ENCODE peak calls at places on chromosome 16, in nine cellular contexts. One of them, this sample, is unnamed.

GRCh38 chr16:74637742-74638453 is 28.8 kb downstream of the RFWD3 start:
- DNase-seq in AG04450: no peak
- DNase-seq in AG09319: no peak
- DNase-seq in cardiac fibroblast: no peak
- DNase-seq in ovary: no peak
- DNase-seq in left ventricle myocardium inferior: no peak
- DNase-seq in foreskin fibroblast: no peak
- DNase-seq in A549: no peak
- DNase-seq in fibroblast of pulmonary artery: no peak
- DNase-seq in this sample: no peak

GRCh38 chr16:20415541-20415940 is 6.2 kb downstream of the ACSM5 start:
- DNase-seq in AG04450: no peak
- DNase-seq in AG09319: no peak
- DNase-seq in cardiac fibroblast: peak; percentile 12
- DNase-seq in ovary: no peak
- DNase-seq in left ventricle myocardium inferior: no peak
- DNase-seq in foreskin fibroblast: peak; percentile 2
- DNase-seq in A549: no peak
- DNase-seq in fibroblast of pulmonary artery: no peak
- DNase-seq in this sample: no peak

GRCh38 chr16:19967561-19967960 is 82.9 kb upstream of the GPRC5B start:
- DNase-seq in AG04450: no peak
- DNase-seq in AG09319: no peak
- DNase-seq in cardiac fibroblast: no peak
- DNase-seq in ovary: no peak
- DNase-seq in left ventricle myocardium inferior: no peak
- DNase-seq in foreskin fibroblast: no peak
- DNase-seq in A549: no peak
- DNase-seq in fibroblast of pulmonary artery: no peak
- DNase-seq in this sample: no peak

GRCh38 chr16:28210979-28211505 is 723 bp downstream of the XPO6 start:
- DNase-seq in AG04450: no peak
- DNase-seq in AG09319: no peak
- DNase-seq in cardiac fibroblast: peak; percentile 64
- DNase-seq in ovary: peak; percentile 69
- DNase-seq in left ventricle myocardium inferior: peak; percentile 68
- DNase-seq in foreskin fibroblast: peak; percentile 85
- DNase-seq in A549: peak; percentile 58
- DNase-seq in fibroblast of pulmonary artery: peak; percentile 61
- DNase-seq in this sample: peak; percentile 37

GRCh38 chr16:81652798-81653505 is 126.1 kb upstream of the PLCG2 start:
- DNase-seq in AG04450: no peak
- DNase-seq in AG09319: no peak
- DNase-seq in cardiac fibroblast: no peak
- DNase-seq in ovary: no peak
- DNase-seq in left ventricle myocardium inferior: no peak
- DNase-seq in foreskin fibroblast: no peak
- DNase-seq in A549: no peak
- DNase-seq in fibroblast of pulmonary artery: no peak
- DNase-seq in this sample: no peak

GRCh38 chr16:89132194-89133005 is 38.7 kb downstream of the ACSF3 start:
- DNase-seq in AG04450: no peak
- DNase-seq in AG09319: no peak
- DNase-seq in cardiac fibroblast: no peak
- DNase-seq in ovary: peak; percentile 9
- DNase-seq in left ventricle myocardium inferior: peak; percentile 4
- DNase-seq in foreskin fibroblast: no peak
- DNase-seq in A549: no peak
- DNase-seq in fibroblast of pulmonary artery: no peak
- DNase-seq in this sample: no peak

GRCh38 chr16:72753883-72754282 is 294.0 kb downstream of the ZFHX3 start:
- DNase-seq in AG04450: no peak
- DNase-seq in AG09319: no peak
- DNase-seq in cardiac fibroblast: no peak
- DNase-seq in ovary: no peak
- DNase-seq in left ventricle myocardium inferior: no peak
- DNase-seq in foreskin fibroblast: no peak
- DNase-seq in A549: no peak
- DNase-seq in fibroblast of pulmonary artery: no peak
- DNase-seq in this sample: no peak

GRCh38 chr16:82043680-82044584 is 8.9 kb downstream of the HSD17B2 start:
- DNase-seq in AG04450: peak; percentile 45
- DNase-seq in AG09319: peak; percentile 93
- DNase-seq in cardiac fibroblast: peak; percentile 7
- DNase-seq in ovary: no peak
- DNase-seq in left ventricle myocardium inferior: no peak
- DNase-seq in foreskin fibroblast: peak; percentile 74
- DNase-seq in A549: no peak
- DNase-seq in fibroblast of pulmonary artery: no peak
- DNase-seq in this sample: peak; percentile 63

GRCh38 chr16:66035096-66035495 is 331.4 kb upstream of the CDH5 start:
- DNase-seq in AG04450: no peak
- DNase-seq in AG09319: no peak
- DNase-seq in cardiac fibroblast: no peak
- DNase-seq in ovary: no peak
- DNase-seq in left ventricle myocardium inferior: no peak
- DNase-seq in foreskin fibroblast: no peak
- DNase-seq in A549: no peak
- DNase-seq in fibroblast of pulmonary artery: no peak
- DNase-seq in this sample: no peak

GRCh38 chr16:1863681-1864460 is 8.1 kb downstream of the MEIOB start:
- DNase-seq in AG04450: no peak
- DNase-seq in AG09319: peak; percentile 7
- DNase-seq in cardiac fibroblast: peak; percentile 68
- DNase-seq in ovary: no peak
- DNase-seq in left ventricle myocardium inferior: no peak
- DNase-seq in foreskin fibroblast: no peak
- DNase-seq in A549: peak; percentile 44
- DNase-seq in fibroblast of pulmonary artery: peak; percentile 66
- DNase-seq in this sample: peak; percentile 7

GRCh38 chr16:65510850-65511249 is 389.0 kb upstream of the CDH11 start:
- DNase-seq in AG04450: no peak
- DNase-seq in AG09319: no peak
- DNase-seq in cardiac fibroblast: peak; percentile 70
- DNase-seq in ovary: no peak
- DNase-seq in left ventricle myocardium inferior: no peak
- DNase-seq in foreskin fibroblast: no peak
- DNase-seq in A549: no peak
- DNase-seq in fibroblast of pulmonary artery: peak; percentile 78
- DNase-seq in this sample: no peak

GRCh38 chr16:23283571-23283970 is 18.5 kb upstream of the SCNN1B start:
- DNase-seq in AG04450: no peak
- DNase-seq in AG09319: no peak
- DNase-seq in cardiac fibroblast: no peak
- DNase-seq in ovary: no peak
- DNase-seq in left ventricle myocardium inferior: no peak
- DNase-seq in foreskin fibroblast: peak; percentile 17
- DNase-seq in A549: no peak
- DNase-seq in fibroblast of pulmonary artery: no peak
- DNase-seq in this sample: no peak

GRCh38 chr16:67415872-67416793 is at the start of gene ZDHHC1:
- DNase-seq in AG04450: no peak
- DNase-seq in AG09319: no peak
- DNase-seq in cardiac fibroblast: peak; percentile 74
- DNase-seq in ovary: peak; percentile 81
- DNase-seq in left ventricle myocardium inferior: peak; percentile 76
- DNase-seq in foreskin fibroblast: peak; percentile 67
- DNase-seq in A549: peak; percentile 78
- DNase-seq in fibroblast of pulmonary artery: peak; percentile 66
- DNase-seq in this sample: no peak
- TF ChIP-seq CTCF in AG04450: peak; percentile 38
- TF ChIP-seq CTCF in AG09319: peak; percentile 30
- TF ChIP-seq CTCF in cardiac fibroblast: no peak
- TF ChIP-seq CTCF in ovary: peak; percentile 26
- TF ChIP-seq CTCF in left ventricle myocardium inferior: peak; percentile 69
- TF ChIP-seq CTCF in foreskin fibroblast: peak; percentile 43
- TF ChIP-seq CTCF in A549: peak; percentile 70
- TF ChIP-seq CTCF in fibroblast of pulmonary artery: no peak
- TF ChIP-seq CTCF in this sample: peak; percentile 24

DNA sequence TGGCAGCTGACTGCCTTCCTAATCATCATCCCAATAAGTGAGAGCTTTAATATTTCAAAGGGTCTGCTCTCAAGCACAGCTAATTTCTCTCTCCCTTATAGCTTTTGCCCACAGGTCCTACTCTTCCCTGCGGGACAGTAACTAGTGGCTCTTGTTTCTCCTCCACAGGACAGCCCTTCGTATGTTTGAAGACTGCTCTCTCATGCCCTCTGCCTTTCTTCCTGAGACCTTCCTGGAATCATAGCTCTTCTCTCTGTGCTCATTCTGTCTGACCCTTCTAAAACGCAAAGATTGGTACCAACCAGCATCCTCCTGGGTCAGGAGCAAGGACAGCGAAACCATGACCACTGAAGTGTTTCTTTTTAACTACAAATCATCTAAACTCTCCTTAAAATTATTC is 168.9 kb downstream of the GRIN2A start:
- DNase-seq in AG04450: no peak
- DNase-seq in AG09319: no peak
- DNase-seq in cardiac fibroblast: no peak
- DNase-seq in ovary: no peak
- DNase-seq in left ventricle myocardium inferior: no peak
- DNase-seq in foreskin fibroblast: no peak
- DNase-seq in A549: no peak
- DNase-seq in fibroblast of pulmonary artery: no peak
- DNase-seq in this sample: no peak
- TF ChIP-seq CTCF in AG04450: no peak
- TF ChIP-seq CTCF in AG09319: peak; percentile 1
- TF ChIP-seq CTCF in cardiac fibroblast: no peak
- TF ChIP-seq CTCF in ovary: no peak
- TF ChIP-seq CTCF in left ventricle myocardium inferior: peak; percentile 42
- TF ChIP-seq CTCF in foreskin fibroblast: no peak
- TF ChIP-seq CTCF in A549: no peak
- TF ChIP-seq CTCF in fibroblast of pulmonary artery: no peak
- TF ChIP-seq CTCF in this sample: no peak

DNA sequence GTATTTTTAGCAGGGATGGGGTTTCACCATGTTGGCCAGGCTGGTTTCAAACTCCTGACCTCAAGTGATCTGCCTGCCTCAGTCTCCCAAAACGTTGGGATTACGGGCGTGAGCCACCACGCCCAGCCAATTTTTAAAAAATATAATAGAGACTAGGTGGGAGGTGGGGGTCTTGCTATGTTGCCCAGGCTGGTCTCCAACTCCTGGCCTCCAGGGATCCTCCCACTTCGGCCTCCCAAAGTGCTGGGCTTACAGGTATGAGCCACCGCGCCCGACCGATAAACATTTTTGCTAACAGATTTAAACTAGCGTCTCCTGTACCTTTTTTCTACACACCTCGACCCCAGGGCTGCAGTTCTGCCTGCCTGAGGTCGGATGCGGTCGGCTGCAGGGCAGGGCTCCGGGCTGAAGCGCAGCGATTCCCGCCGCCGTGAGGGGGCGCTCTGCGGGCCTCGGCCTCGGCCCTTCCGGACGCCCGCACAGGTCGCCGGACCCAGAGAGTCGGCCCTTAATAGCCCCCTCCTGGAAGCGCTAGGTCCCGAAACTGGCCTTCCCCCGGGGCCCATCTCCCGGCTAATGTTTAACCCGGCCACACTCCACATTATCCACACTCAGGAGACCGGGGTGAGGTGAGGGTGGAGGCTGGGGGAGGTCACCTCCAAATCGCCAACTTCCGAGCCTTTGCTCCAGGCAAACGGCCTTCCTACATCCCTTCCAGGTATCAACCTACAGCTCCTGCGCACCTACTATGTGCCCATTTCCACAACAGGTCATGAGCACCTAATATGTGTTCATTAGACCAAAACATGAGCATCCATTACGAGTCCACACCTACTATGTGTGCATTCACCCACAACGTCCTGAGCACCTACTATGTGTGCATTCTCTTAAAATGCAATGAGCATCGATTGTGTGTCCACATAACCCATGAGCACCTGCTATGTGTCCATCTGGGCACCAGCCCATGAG is 2.0 kb upstream of the GLIS2 start:
- DNase-seq in AG04450: no peak
- DNase-seq in AG09319: no peak
- DNase-seq in cardiac fibroblast: peak; percentile 57
- DNase-seq in ovary: peak; percentile 57
- DNase-seq in left ventricle myocardium inferior: no peak
- DNase-seq in foreskin fibroblast: no peak
- DNase-seq in A549: peak; percentile 95
- DNase-seq in fibroblast of pulmonary artery: no peak
- DNase-seq in this sample: no peak
- TF ChIP-seq CTCF in AG04450: peak; percentile 51
- TF ChIP-seq CTCF in AG09319: peak; percentile 55
- TF ChIP-seq CTCF in cardiac fibroblast: peak; percentile 52
- TF ChIP-seq CTCF in ovary: no peak
- TF ChIP-seq CTCF in left ventricle myocardium inferior: peak; percentile 70
- TF ChIP-seq CTCF in foreskin fibroblast: peak; percentile 56
- TF ChIP-seq CTCF in A549: peak; percentile 91
- TF ChIP-seq CTCF in fibroblast of pulmonary artery: peak; percentile 48
- TF ChIP-seq CTCF in this sample: peak; percentile 56

GRCh38 chr16:4309102-4309832 is 6.6 kb upstream of the GLIS2 start:
- DNase-seq in AG04450: no peak
- DNase-seq in AG09319: no peak
- DNase-seq in cardiac fibroblast: no peak
- DNase-seq in ovary: no peak
- DNase-seq in left ventricle myocardium inferior: no peak
- DNase-seq in foreskin fibroblast: no peak
- DNase-seq in A549: no peak
- DNase-seq in fibroblast of pulmonary artery: no peak
- DNase-seq in this sample: no peak

GRCh38 chr16:4307215-4308037 is 8.4 kb upstream of the GLIS2 start:
- DNase-seq in AG04450: peak; percentile 88
- DNase-seq in AG09319: peak; percentile 89
- DNase-seq in cardiac fibroblast: peak; percentile 98
- DNase-seq in ovary: peak; percentile 95
- DNase-seq in left ventricle myocardium inferior: peak; percentile 94
- DNase-seq in foreskin fibroblast: peak; percentile 97
- DNase-seq in A549: peak; percentile 96
- DNase-seq in fibroblast of pulmonary artery: peak; percentile 96
- DNase-seq in this sample: peak; percentile 67

GRCh38 chr16:4306439-4307214 is 9.2 kb upstream of the GLIS2 start:
- DNase-seq in AG04450: no peak
- DNase-seq in AG09319: no peak
- DNase-seq in cardiac fibroblast: no peak
- DNase-seq in ovary: no peak
- DNase-seq in left ventricle myocardium inferior: no peak
- DNase-seq in foreskin fibroblast: no peak
- DNase-seq in A549: no peak
- DNase-seq in fibroblast of pulmonary artery: no peak
- DNase-seq in this sample: no peak

GRCh38 chr16:4314532-4315184 is 1.2 kb upstream of the GLIS2 start:
- DNase-seq in AG04450: no peak
- DNase-seq in AG09319: no peak
- DNase-seq in cardiac fibroblast: peak; percentile 56
- DNase-seq in ovary: peak; percentile 77
- DNase-seq in left ventricle myocardium inferior: no peak
- DNase-seq in foreskin fibroblast: peak; percentile 57
- DNase-seq in A549: peak; percentile 94
- DNase-seq in fibroblast of pulmonary artery: peak; percentile 52
- DNase-seq in this sample: no peak

DNA sequence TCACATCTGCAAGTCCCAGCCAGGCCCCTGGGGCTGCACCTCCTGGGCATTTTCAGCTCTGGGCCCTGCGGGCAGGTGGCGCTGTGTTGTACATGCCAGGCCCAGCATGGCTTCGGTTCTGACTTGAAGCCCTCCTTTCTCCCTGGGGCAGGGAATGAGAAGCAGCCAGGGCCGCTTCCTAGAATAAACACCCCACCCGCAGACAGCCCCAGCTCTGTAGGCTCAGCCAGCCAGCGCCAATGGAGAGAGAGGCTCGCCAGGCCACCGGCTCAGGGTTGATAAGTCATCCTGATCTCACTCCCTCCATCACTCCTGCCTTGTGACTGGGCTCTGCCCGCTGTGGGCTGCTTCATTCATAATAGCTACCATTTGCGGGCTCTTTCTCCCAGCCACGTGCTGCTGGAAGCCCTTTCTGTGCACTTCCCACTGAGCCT is 6.0 kb upstream of the GLIS2 start:
- DNase-seq in AG04450: peak; percentile 80
- DNase-seq in AG09319: peak; percentile 79
- DNase-seq in cardiac fibroblast: peak; percentile 62
- DNase-seq in ovary: peak; percentile 41
- DNase-seq in left ventricle myocardium inferior: peak; percentile 54
- DNase-seq in foreskin fibroblast: peak; percentile 72
- DNase-seq in A549: peak; percentile 88
- DNase-seq in fibroblast of pulmonary artery: peak; percentile 61
- DNase-seq in this sample: no peak
- TF ChIP-seq CTCF in AG04450: peak; percentile 81
- TF ChIP-seq CTCF in AG09319: peak; percentile 80
- TF ChIP-seq CTCF in cardiac fibroblast: peak; percentile 50
- TF ChIP-seq CTCF in ovary: no peak
- TF ChIP-seq CTCF in left ventricle myocardium inferior: peak; percentile 69
- TF ChIP-seq CTCF in foreskin fibroblast: peak; percentile 61
- TF ChIP-seq CTCF in A549: peak; percentile 79
- TF ChIP-seq CTCF in fibroblast of pulmonary artery: peak; percentile 63
- TF ChIP-seq CTCF in this sample: peak; percentile 77